ENCODE peak calls at places on chromosomes 6 and 20, in six cellular contexts. One of them, this sample, is unnamed.

GRCh38 chr20:62377615-62378085 is 9.3 kb upstream of the RPS21 start:
- DNase-seq in GM12865: no peak
- DNase-seq in NCI-H1092: peak
- DNase-seq in AG20443: no peak
- DNase-seq in HTR-8/SVneo: no peak
- DNase-seq in nephron progenitor cell: no peak
- DNase-seq in this sample: no peak

GRCh38 chr6:15907914-15908518 is 220.9 kb upstream of the MYLIP start:
- DNase-seq in HTR-8/SVneo: no peak
- DNase-seq in NCI-H1092: no peak
- DNase-seq in GM12865: no peak
- DNase-seq in AG20443: no peak
- DNase-seq in nephron progenitor cell: no peak
- DNase-seq in this sample: peak

GRCh38 chr6:37110455-37111155 is 59.3 kb upstream of the PIM1 start:
- DNase-seq in AG20443: no peak
- DNase-seq in GM12865: peak
- DNase-seq in NCI-H1092: no peak
- DNase-seq in nephron progenitor cell: no peak
- DNase-seq in HTR-8/SVneo: no peak
- DNase-seq in this sample: no peak

GRCh38 chr6:121520337-121521163 is 85.1 kb downstream of the GJA1 start:
- DNase-seq in NCI-H1092: no peak
- DNase-seq in nephron progenitor cell: no peak
- DNase-seq in HTR-8/SVneo: no peak
- DNase-seq in AG20443: peak
- DNase-seq in GM12865: no peak
- DNase-seq in this sample: peak

GRCh38 chr20:48661575-48662473 is 166.0 kb downstream of the PREX1 start:
- DNase-seq in GM12865: no peak
- DNase-seq in NCI-H1092: no peak
- DNase-seq in AG20443: no peak
- DNase-seq in nephron progenitor cell: no peak
- DNase-seq in HTR-8/SVneo: no peak
- DNase-seq in this sample: peak

GRCh38 chr6:140436023-140436811 is 1061.8 kb upstream of the CITED2 start:
- DNase-seq in nephron progenitor cell: no peak
- DNase-seq in GM12865: no peak
- DNase-seq in AG20443: peak
- DNase-seq in HTR-8/SVneo: no peak
- DNase-seq in NCI-H1092: no peak
- DNase-seq in this sample: peak

GRCh38 chr6:43702522-43703440 is 15.2 kb upstream of the MRPS18A start:
- DNase-seq in nephron progenitor cell: peak
- DNase-seq in GM12865: peak
- DNase-seq in NCI-H1092: peak
- DNase-seq in HTR-8/SVneo: peak
- DNase-seq in AG20443: peak
- DNase-seq in this sample: peak

GRCh38 chr6:52157301-52157930 is 28.8 kb upstream of the IL17A start:
- DNase-seq in HTR-8/SVneo: no peak
- DNase-seq in NCI-H1092: no peak
- DNase-seq in GM12865: peak
- DNase-seq in nephron progenitor cell: no peak
- DNase-seq in AG20443: peak
- DNase-seq in this sample: no peak

GRCh38 chr6:106377061-106377540 is 16.6 kb downstream of the CRYBG1 start:
- DNase-seq in AG20443: peak
- DNase-seq in HTR-8/SVneo: no peak
- DNase-seq in GM12865: no peak
- DNase-seq in nephron progenitor cell: no peak
- DNase-seq in NCI-H1092: peak
- DNase-seq in this sample: no peak

GRCh38 chr6:170227521-170227983 is 63.3 kb downstream of the DLL1 start:
- DNase-seq in AG20443: no peak
- DNase-seq in nephron progenitor cell: no peak
- DNase-seq in NCI-H1092: no peak
- DNase-seq in GM12865: no peak
- DNase-seq in HTR-8/SVneo: peak
- DNase-seq in this sample: no peak

GRCh38 chr6:90701146-90701781 is 114.4 kb upstream of the MAP3K7 start:
- DNase-seq in AG20443: no peak
- DNase-seq in nephron progenitor cell: peak
- DNase-seq in GM12865: peak
- DNase-seq in NCI-H1092: no peak
- DNase-seq in HTR-8/SVneo: no peak
- DNase-seq in this sample: peak

GRCh38 chr6:125787791-125788190 is 3.0 kb upstream of the NCOA7 start:
- DNase-seq in HTR-8/SVneo: peak
- DNase-seq in NCI-H1092: no peak
- DNase-seq in GM12865: peak
- DNase-seq in nephron progenitor cell: no peak
- DNase-seq in AG20443: peak
- DNase-seq in this sample: no peak

GRCh38 chr20:36153754-36154695 is 515 bp upstream of the EPB41L1 start:
- DNase-seq in AG20443: peak
- DNase-seq in HTR-8/SVneo: peak
- DNase-seq in nephron progenitor cell: peak
- DNase-seq in GM12865: no peak
- DNase-seq in NCI-H1092: peak
- DNase-seq in this sample: peak

GRCh38 chr20:18165553-18165952 is 27.9 kb downstream of the KAT14 start:
- DNase-seq in nephron progenitor cell: peak
- DNase-seq in AG20443: no peak
- DNase-seq in NCI-H1092: no peak
- DNase-seq in HTR-8/SVneo: no peak
- DNase-seq in GM12865: no peak
- DNase-seq in this sample: no peak

GRCh38 chr6:163771180-163771579 is 356.7 kb downstream of the QKI start:
- DNase-seq in AG20443: no peak
- DNase-seq in NCI-H1092: no peak
- DNase-seq in HTR-8/SVneo: no peak
- DNase-seq in nephron progenitor cell: no peak
- DNase-seq in GM12865: no peak
- DNase-seq in this sample: no peak

GRCh38 chr6:169254456-169255316 is 1.0 kb upstream of the THBS2 start:
- DNase-seq in AG20443: no peak
- DNase-seq in HTR-8/SVneo: no peak
- DNase-seq in GM12865: no peak
- DNase-seq in nephron progenitor cell: no peak
- DNase-seq in NCI-H1092: no peak
- DNase-seq in this sample: no peak

GRCh38 chr20:1734269-1734858 is 76.8 kb upstream of the SIRPG start:
- DNase-seq in nephron progenitor cell: no peak
- DNase-seq in HTR-8/SVneo: peak
- DNase-seq in NCI-H1092: no peak
- DNase-seq in AG20443: peak
- DNase-seq in GM12865: peak
- DNase-seq in this sample: no peak

GRCh38 chr6:85569323-85569722 is 24.3 kb downstream of the SNX14 start:
- DNase-seq in NCI-H1092: no peak
- DNase-seq in nephron progenitor cell: no peak
- DNase-seq in AG20443: peak
- DNase-seq in GM12865: no peak
- DNase-seq in HTR-8/SVneo: peak
- DNase-seq in this sample: no peak

GRCh38 chr20:13995086-13995665 is at the start of gene MACROD2:
- DNase-seq in NCI-H1092: peak
- DNase-seq in HTR-8/SVneo: peak
- DNase-seq in nephron progenitor cell: peak
- DNase-seq in AG20443: peak
- DNase-seq in GM12865: peak
- DNase-seq in this sample: peak